ENCODE peak calls at places on chromosomes 3 and 15, in eight cellular contexts. P is breast epithelium; D is CD4-positive, CD25-positive, alpha-beta regulatory T cell; L is H9; F is DND-41; T is lung; Q is ovary; G is RWPE2. S is an unnamed sample.

GRCh38 chr3:127543441-127543840 is 47.1 kb downstream of the TPRA1 start:
- DNase-seq in P (no peak), D (no peak), L (no peak), F (no peak), T (no peak), Q (no peak), G (no peak), S (no peak)

GRCh38 chr3:173796865-173797264 is 399.3 kb downstream of the NLGN1 start:
- DNase-seq in P (no peak), D (no peak), L (no peak), F (no peak), T (no peak), Q (no peak), G (no peak), S (no peak)

GRCh38 chr3:188594137-188594536 is 440.2 kb downstream of the LPP start:
- DNase-seq in P (peak), D (no peak), L (no peak), F (no peak), T (no peak), Q (no peak), G (peak), S (no peak)

GRCh38 chr3:126345641-126346460 is 11.4 kb downstream of the KLF15 start:
- DNase-seq in P (no peak), D (no peak), L (peak), F (no peak), T (no peak), Q (peak), G (peak), S (no peak)

GRCh38 chr3:78745847-78746246 is 1022.0 kb downstream of the ROBO1 start:
- DNase-seq in P (no peak), D (no peak), L (no peak), F (no peak), T (no peak), Q (no peak), G (no peak), S (no peak)

GRCh38 chr15:64990168-64990470 is 405 bp upstream of the SPG21 start:
- DNase-seq in P (no peak), D (no peak), L (no peak), F (no peak), T (no peak), Q (no peak), G (no peak), S (no peak)

GRCh38 chr3:15331606-15332404 is 581 bp downstream of the SH3BP5 start:
- DNase-seq in P (no peak), D (peak), L (peak), F (peak), T (no peak), Q (peak), G (no peak), S (no peak)

GRCh38 chr3:197293605-197294237 is 4.7 kb downstream of the DLG1 start:
- DNase-seq in P (no peak), D (no peak), L (no peak), F (no peak), T (no peak), Q (no peak), G (no peak), S (no peak)

GRCh38 chr15:72503147-72503546 is 29.0 kb downstream of the ARIH1 start:
- DNase-seq in P (no peak), D (no peak), L (no peak), F (no peak), T (no peak), Q (no peak), G (no peak), S (no peak)

GRCh38 chr15:80191897-80192595 is 39.2 kb downstream of the FAH start:
- DNase-seq in P (no peak), D (no peak), L (no peak), F (no peak), T (no peak), Q (no peak), G (no peak), S (no peak)

GRCh38 chr3:143811602-143812001 is 36.7 kb downstream of the SLC9A9 start:
- DNase-seq in P (no peak), D (no peak), L (no peak), F (no peak), T (no peak), Q (peak), G (no peak), S (no peak)

GRCh38 chr3:102225407-102226132 is 209.2 kb upstream of the ZPLD1 start:
- DNase-seq in P (no peak), D (peak), L (no peak), F (no peak), T (no peak), Q (no peak), G (no peak), S (no peak)

GRCh38 chr15:40075298-40076044 is 33.2 kb downstream of the BMF start:
- DNase-seq in P (no peak), D (no peak), L (no peak), F (no peak), T (peak), Q (no peak), G (no peak), S (no peak)

GRCh38 chr3:12896206-12896697 is 54.9 kb upstream of the RPL32 start:
- DNase-seq in P (no peak), D (no peak), L (no peak), F (no peak), T (no peak), Q (no peak), G (no peak), S (no peak)

GRCh38 chr3:192652731-192653130 is 74.6 kb downstream of the FGF12 start:
- DNase-seq in P (no peak), D (no peak), L (no peak), F (no peak), T (no peak), Q (no peak), G (no peak), S (no peak)

GRCh38 chr3:99128740-99129505 is 227.4 kb upstream of the DCBLD2 start:
- DNase-seq in P (no peak), D (no peak), L (no peak), F (no peak), T (no peak), Q (no peak), G (no peak), S (no peak)

GRCh38 chr3:128492353-128493220 is at the start of gene GATA2:
- DNase-seq in P (no peak), D (no peak), L (peak), F (no peak), T (no peak), Q (no peak), G (peak), S (no peak)

GRCh38 chr3:9198805-9199386 is 50.5 kb downstream of the SRGAP3 start:
- DNase-seq in P (no peak), D (no peak), L (no peak), F (no peak), T (no peak), Q (no peak), G (no peak), S (no peak)

GRCh38 chr15:100733088-100733487 is 130.7 kb downstream of the ASB7 start:
- DNase-seq in P (peak), D (no peak), L (no peak), F (no peak), T (no peak), Q (no peak), G (no peak), S (no peak)

GRCh38 chr15:100731259-100732156 is 129.1 kb downstream of the ASB7 start:
- DNase-seq in P (no peak), D (no peak), L (no peak), F (no peak), T (no peak), Q (no peak), G (no peak), S (no peak)

GRCh38 chr15:100733786-100734185 is 131.4 kb downstream of the ASB7 start:
- DNase-seq in P (no peak), D (no peak), L (no peak), F (no peak), T (no peak), Q (no peak), G (no peak), S (no peak)

GRCh38 chr15:100730655-100731240 is 128.4 kb downstream of the ASB7 start:
- DNase-seq in P (no peak), D (no peak), L (no peak), F (no peak), T (no peak), Q (no peak), G (no peak), S (no peak)

GRCh38 chr15:100732359-100733055 is 130.1 kb downstream of the ASB7 start:
- DNase-seq in P (peak), D (no peak), L (no peak), F (no peak), T (no peak), Q (no peak), G (no peak), S (no peak)
- H3K27ac ChIP-seq in P (peak), D (no peak), L (no peak), F (no peak), T (no peak), Q (no peak), G (peak), S (peak)

DNA sequence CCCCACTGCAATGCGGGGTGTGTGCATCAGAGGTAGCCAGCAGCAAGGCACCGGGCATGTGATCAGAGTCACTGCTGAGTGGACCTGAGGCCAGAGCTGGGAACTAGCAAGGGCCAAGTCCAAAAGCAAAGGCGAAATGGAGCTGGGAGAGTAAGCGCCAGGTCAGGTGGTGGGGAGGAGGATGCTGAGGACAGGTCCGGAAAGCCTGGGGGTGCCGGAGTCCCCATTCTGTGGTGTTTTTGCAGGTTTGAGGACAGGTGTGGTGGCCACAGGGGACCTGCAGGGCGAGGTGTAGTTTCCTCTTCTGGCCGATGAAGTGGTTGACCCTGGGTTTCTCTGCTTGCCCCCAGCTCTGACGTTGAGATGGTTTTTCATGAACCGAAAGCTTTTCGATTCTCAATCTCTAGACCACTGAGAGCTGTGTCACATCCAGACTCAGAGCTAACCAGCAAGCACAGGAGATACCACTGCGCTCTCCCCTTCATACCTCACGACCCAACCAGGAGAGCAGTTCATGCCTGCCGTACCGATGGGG is 35.0 kb upstream of the HES1 start:
- DNase-seq in P (no peak), D (no peak), L (no peak), F (no peak), T (no peak), Q (no peak), G (no peak), S (no peak)
- H3K27ac ChIP-seq in P (no peak), D (no peak), L (no peak), F (no peak), T (no peak), Q (no peak), G (no peak), S (no peak)

GRCh38 chr3:114860526-114860925 is 286.6 kb downstream of the ZBTB20 start:
- DNase-seq in P (no peak), D (no peak), L (no peak), F (no peak), T (no peak), Q (no peak), G (no peak), S (no peak)
- H3K27ac ChIP-seq in P (no peak), D (no peak), L (no peak), F (no peak), T (no peak), Q (no peak), G (no peak), S (no peak)

GRCh38 chr3:69318410-69318809 is 67.5 kb downstream of the FRMD4B start:
- DNase-seq in P (no peak), D (no peak), L (no peak), F (no peak), T (no peak), Q (no peak), G (no peak), S (no peak)
- H3K27ac ChIP-seq in P (no peak), D (no peak), L (no peak), F (no peak), T (no peak), Q (no peak), G (no peak), S (no peak)

GRCh38 chr3:65576942-65577341 is 461.8 kb downstream of the MAGI1 start:
- DNase-seq in P (no peak), D (no peak), L (no peak), F (no peak), T (no peak), Q (no peak), G (no peak), S (no peak)
- H3K27ac ChIP-seq in P (no peak), D (no peak), L (no peak), F (no peak), T (no peak), Q (no peak), G (peak), S (no peak)

DNA sequence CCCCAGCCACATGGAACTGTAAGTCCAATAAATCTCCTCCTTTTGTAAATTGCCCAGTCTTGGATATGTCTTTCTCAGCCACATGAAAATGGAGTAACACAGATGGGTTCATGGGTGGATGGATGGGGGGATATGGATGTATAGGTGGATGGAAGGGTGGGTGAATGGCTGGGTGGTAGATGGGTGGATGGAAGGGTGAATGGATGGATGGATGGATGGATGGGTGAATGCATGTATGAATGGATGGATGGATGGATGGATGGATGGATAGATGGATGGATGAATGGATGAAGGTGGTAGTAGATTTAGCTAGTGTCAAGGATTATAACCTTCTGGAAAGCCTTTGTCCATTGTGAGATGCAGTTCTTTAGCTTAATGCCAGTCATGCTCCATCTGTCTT is 146.1 kb upstream of the ATP2B2 start:
- DNase-seq in P (no peak), D (no peak), L (no peak), F (no peak), T (no peak), Q (no peak), G (no peak), S (no peak)
- H3K27ac ChIP-seq in P (no peak), D (no peak), L (no peak), F (no peak), T (no peak), Q (no peak), G (no peak), S (no peak)

DNA sequence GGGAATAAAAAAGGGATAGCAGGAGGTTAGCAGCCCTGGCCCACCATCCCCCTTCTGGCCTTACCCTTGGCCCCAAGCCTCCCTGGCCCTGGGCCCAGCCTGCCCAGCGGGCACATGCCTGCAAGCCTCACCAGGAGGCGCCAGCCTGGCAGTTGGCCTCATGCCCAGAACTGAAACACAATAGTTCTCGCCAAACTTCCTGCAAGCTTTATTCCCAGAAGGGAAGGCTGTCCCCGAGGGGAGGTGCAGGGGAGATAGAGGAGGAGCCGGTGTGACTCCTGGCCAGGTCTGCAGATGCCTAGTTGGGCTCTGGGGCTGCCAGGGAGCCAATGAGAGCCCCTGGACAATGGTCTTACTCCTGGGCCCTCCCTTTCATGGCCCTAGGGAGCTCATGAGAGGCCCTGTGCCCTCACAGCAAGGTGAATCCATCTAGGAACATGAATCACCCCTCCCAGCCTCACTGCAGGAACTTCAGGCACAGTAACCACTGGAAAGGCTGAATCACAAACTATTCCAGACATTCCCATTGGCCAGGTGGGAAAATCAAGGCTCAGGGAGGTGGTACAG is 4.0 kb downstream of the CCDC33 start:
- DNase-seq in P (peak), D (no peak), L (peak), F (peak), T (peak), Q (peak), G (peak), S (no peak)
- H3K27ac ChIP-seq in P (no peak), D (no peak), L (no peak), F (no peak), T (peak), Q (no peak), G (peak), S (no peak)

GRCh38 chr15:63354771-63355650 is 26.6 kb downstream of the CA12 start:
- DNase-seq in P (no peak), D (no peak), L (no peak), F (no peak), T (no peak), Q (no peak), G (peak), S (no peak)
- H3K27ac ChIP-seq in P (no peak), D (no peak), L (no peak), F (no peak), T (no peak), Q (no peak), G (no peak), S (peak)

GRCh38 chr15:95286911-95287769 is 1043.4 kb upstream of the NR2F2 start:
- DNase-seq in P (no peak), D (no peak), L (peak), F (no peak), T (no peak), Q (peak), G (no peak), S (no peak)
- H3K27ac ChIP-seq in P (no peak), D (no peak), L (no peak), F (no peak), T (peak), Q (peak), G (no peak), S (peak)